ENCODE peak calls at places on chromosome 1, in four cellular contexts. N, A, W and K are unnamed samples.

GRCh38 chr1:202642619-202643291 is 67.5 kb downstream of the SYT2 start:
- DNase-seq in N (no peak), A (no peak), W (no peak), K (no peak)

GRCh38 chr1:99579691-99580171 is 66.2 kb upstream of the PALMD start:
- DNase-seq in N (no peak), A (no peak), W (no peak), K (no peak)

GRCh38 chr1:35554261-35555211 is 2.7 kb downstream of the KIAA0319L start:
- DNase-seq in N (no peak), A (no peak), W (no peak), K (no peak)

GRCh38 chr1:221781102-221781744 is 39.3 kb upstream of the DUSP10 start:
- DNase-seq in N (no peak), A (no peak), W (peak), K (no peak)

GRCh38 chr1:16630661-16631247 is 17.4 kb upstream of the NBPF1 start:
- DNase-seq in N (no peak), A (no peak), W (no peak), K (no peak)

GRCh38 chr1:2635271-2636010 is 2.6 kb upstream of the MMEL1 start:
- DNase-seq in N (no peak), A (no peak), W (no peak), K (no peak)

GRCh38 chr1:116856312-116856711 is 53.4 kb upstream of the PTGFRN start:
- DNase-seq in N (no peak), A (no peak), W (no peak), K (no peak)

GRCh38 chr1:68185743-68186142 is 46.6 kb downstream of the WLS start:
- DNase-seq in N (no peak), A (no peak), W (no peak), K (no peak)

GRCh38 chr1:78408830-78409229 is 81.9 kb upstream of the PTGFR start:
- DNase-seq in N (no peak), A (peak), W (peak), K (peak)

GRCh38 chr1:161973924-161974845 is 49.5 kb downstream of the OLFML2B start:
- DNase-seq in N (no peak), A (no peak), W (no peak), K (no peak)

GRCh38 chr1:244964112-244964971 is 100.0 kb upstream of the HNRNPU start:
- DNase-seq in N (no peak), A (peak), W (peak), K (peak)

GRCh38 chr1:17735340-17735739 is 19.8 kb upstream of the ACTL8 start:
- DNase-seq in N (no peak), A (no peak), W (no peak), K (no peak)

GRCh38 chr1:212760126-212760823 is 31.3 kb downstream of the NSL1 start:
- DNase-seq in N (no peak), A (no peak), W (peak), K (no peak)

GRCh38 chr1:153384996-153385580 is 5.8 kb downstream of the S100A8 start:
- DNase-seq in N (no peak), A (no peak), W (no peak), K (no peak)

GRCh38 chr1:192538407-192539311 is 36.9 kb upstream of the RGS1 start:
- DNase-seq in N (peak), A (no peak), W (peak), K (no peak)

GRCh38 chr1:90211101-90211500 is 216.2 kb downstream of the ZNF326 start:
- DNase-seq in N (no peak), A (no peak), W (no peak), K (no peak)

GRCh38 chr1:155976062-155976912 is 2.1 kb downstream of the ARHGEF2 start:
- DNase-seq in N (no peak), A (peak), W (peak), K (peak)